ENCODE peak calls at places on chromosomes 12 and 14, in five cellular contexts. T is stomach, S is progenitor cell of endocrine pancreas, D is IMR-90, V is Panc1. Z is an unnamed sample.

GRCh38 chr12:89239534-89239933 is 112.8 kb downstream of the DUSP6 start:
- DNase-seq in T (no peak), S (no peak), D (no peak), V (no peak), Z (no peak)

GRCh38 chr12:49091056-49091835 is 3.4 kb downstream of the DHH start:
- DNase-seq in T (no peak), S (no peak), D (no peak), V (no peak), Z (no peak)

GRCh38 chr12:6336079-6336858 is 5.6 kb downstream of the TNFRSF1A start:
- DNase-seq in T (peak), S (peak), D (peak), V (peak), Z (peak)

GRCh38 chr14:51627313-51627712 is 24.4 kb upstream of the FRMD6 start:
- DNase-seq in T (no peak), S (no peak), D (no peak), V (no peak), Z (no peak)

GRCh38 chr14:24837280-24838046 is 203.5 kb upstream of the GZMB start:
- DNase-seq in T (no peak), S (no peak), D (peak), V (no peak), Z (no peak)

GRCh38 chr12:69442894-69443293 is 27.3 kb upstream of the FRS2 start:
- DNase-seq in T (no peak), S (no peak), D (peak), V (peak), Z (no peak)

GRCh38 chr12:110345176-110345651 is 58.3 kb downstream of the ANAPC7 start:
- DNase-seq in T (no peak), S (no peak), D (no peak), V (no peak), Z (no peak)

GRCh38 chr14:55891692-55892091 is 226.5 kb upstream of the PELI2 start:
- DNase-seq in T (no peak), S (no peak), D (no peak), V (no peak), Z (no peak)

GRCh38 chr12:29565727-29566126 is 68.2 kb upstream of the OVCH1 start:
- DNase-seq in T (no peak), S (no peak), D (no peak), V (no peak), Z (no peak)

GRCh38 chr12:40552868-40553267 is 139.4 kb upstream of the CNTN1 start:
- DNase-seq in T (no peak), S (no peak), D (no peak), V (no peak), Z (no peak)

GRCh38 chr14:100428727-100429126 is 105.6 kb downstream of the SLC25A47 start:
- DNase-seq in T (no peak), S (no peak), D (peak), V (no peak), Z (no peak)

GRCh38 chr14:68278568-68279436 is 459.2 kb downstream of the RAD51B start:
- DNase-seq in T (no peak), S (no peak), D (peak), V (no peak), Z (no peak)

GRCh38 chr12:583251-583869 is 79.9 kb downstream of the NINJ2 start:
- DNase-seq in T (no peak), S (no peak), D (no peak), V (no peak), Z (no peak)

GRCh38 chr14:91728616-91729183 is 3.2 kb downstream of the CATSPERB start:
- DNase-seq in T (no peak), S (no peak), D (no peak), V (no peak), Z (no peak)

GRCh38 chr14:52703225-52703624 is 3.8 kb upstream of the PSMC6 start:
- DNase-seq in T (peak), S (no peak), D (peak), V (no peak), Z (peak)

GRCh38 chr12:47828967-47829482 is 9.3 kb upstream of the HDAC7 start:
- DNase-seq in T (peak), S (no peak), D (peak), V (no peak), Z (no peak)

GRCh38 chr14:34981743-34982420 is 910 bp upstream of the SRP54 start:
- DNase-seq in T (no peak), S (no peak), D (peak), V (peak), Z (no peak)

GRCh38 chr14:81427348-81428058 is 27.4 kb upstream of the STON2 start:
- DNase-seq in T (no peak), S (no peak), D (no peak), V (no peak), Z (no peak)

GRCh38 chr14:51957950-51958349 is 31.4 kb upstream of the RTRAF start:
- DNase-seq in T (no peak), S (no peak), D (peak), V (no peak), Z (no peak)

GRCh38 chr12:117023998-117024960 is 74.9 kb downstream of the TESC start:
- DNase-seq in T (peak), S (no peak), D (no peak), V (no peak), Z (no peak)

GRCh38 chr12:11693068-11693467 is 43.6 kb downstream of the ETV6 start:
- DNase-seq in T (no peak), S (no peak), D (no peak), V (no peak), Z (no peak)

GRCh38 chr12:18799140-18799446 is 61.2 kb downstream of the CAPZA3 start:
- DNase-seq in T (no peak), S (no peak), D (no peak), V (no peak), Z (no peak)

GRCh38 chr12:75936525-75937450 is 94.8 kb downstream of the PHLDA1 start:
- DNase-seq in T (no peak), S (no peak), D (no peak), V (no peak), Z (no peak)

GRCh38 chr12:106192659-106193403 is 54.1 kb upstream of the NUAK1 start:
- DNase-seq in T (no peak), S (no peak), D (no peak), V (no peak), Z (no peak)

GRCh38 chr12:56631790-56632700 is 1.9 kb upstream of the BAZ2A start:
- DNase-seq in T (peak), S (peak), D (peak), V (no peak), Z (no peak)

GRCh38 chr14:24817638-24818053 is 183.7 kb upstream of the GZMB start:
- DNase-seq in T (no peak), S (no peak), D (peak), V (no peak), Z (no peak)

GRCh38 chr12:55142896-55143870 is 17.0 kb downstream of the OR9K2 start:
- DNase-seq in T (peak), S (peak), D (peak), V (peak), Z (no peak)

GRCh38 chr12:1884651-1885050 is 33.8 kb downstream of the CACNA2D4 start:
- DNase-seq in T (no peak), S (no peak), D (no peak), V (no peak), Z (no peak)

GRCh38 chr12:52821826-52822660 is 8.1 kb upstream of the KRT4 start:
- DNase-seq in T (no peak), S (no peak), D (no peak), V (no peak), Z (no peak)

GRCh38 chr14:94601961-94602391 is 10.2 kb upstream of the SERPINA3 start:
- DNase-seq in T (peak), S (no peak), D (peak), V (no peak), Z (peak)

GRCh38 chr14:19878029-19878642 is 3.2 kb downstream of the OR4K2 start:
- DNase-seq in T (no peak), S (no peak), D (no peak), V (no peak), Z (no peak)

GRCh38 chr12:49622501-49623141 is 740 bp upstream of the PRPF40B start:
- DNase-seq in T (peak), S (no peak), D (peak), V (no peak), Z (no peak)

GRCh38 chr14:64807588-64807987 is 72.1 kb downstream of the SPTB start:
- DNase-seq in T (no peak), S (no peak), D (no peak), V (no peak), Z (no peak)

GRCh38 chr12:68641138-68641537 is 30.4 kb downstream of the RAP1B start:
- DNase-seq in T (no peak), S (no peak), D (no peak), V (no peak), Z (no peak)

GRCh38 chr12:109309441-109310246 is 560 bp upstream of the FOXN4 start:
- DNase-seq in T (no peak), S (peak), D (no peak), V (no peak), Z (no peak)

GRCh38 chr12:49462103-49462739 is 76.6 kb upstream of the KCNH3 start:
- DNase-seq in T (peak), S (no peak), D (no peak), V (no peak), Z (no peak)

GRCh38 chr14:34826661-34827060 is 48.5 kb downstream of the BAZ1A start:
- DNase-seq in T (no peak), S (no peak), D (peak), V (no peak), Z (no peak)

GRCh38 chr14:98259881-98260280 is 1012.1 kb downstream of the BCL11B start:
- DNase-seq in T (no peak), S (no peak), D (no peak), V (no peak), Z (no peak)

GRCh38 chr12:64685605-64686004 is 73.6 kb downstream of the GNS start:
- DNase-seq in T (no peak), S (no peak), D (no peak), V (no peak), Z (no peak)

DNA sequence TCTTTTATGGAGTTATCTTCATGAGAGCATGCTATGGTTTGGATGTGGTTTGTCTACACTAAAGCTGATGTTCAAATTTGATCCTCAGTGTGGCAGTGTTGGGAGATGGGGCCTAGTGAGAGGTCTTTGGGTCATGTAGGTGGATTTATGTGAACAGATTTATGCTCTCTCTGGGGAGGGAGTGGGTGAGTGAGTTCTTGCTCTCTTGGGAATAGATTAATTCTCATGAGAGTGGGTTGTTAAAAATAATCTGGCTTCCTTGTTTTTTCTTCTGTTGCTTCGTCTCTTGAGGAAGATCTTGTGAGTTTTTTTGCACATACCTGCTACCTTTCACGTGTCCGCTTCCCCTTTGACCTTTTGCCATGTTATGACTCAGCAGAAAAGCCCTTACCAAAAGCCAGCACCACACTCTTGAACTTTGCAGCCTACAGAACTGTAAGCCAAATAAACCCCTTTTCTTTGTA is 20.5 kb downstream of the DERA start:
- DNase-seq in T (no peak), S (no peak), D (no peak), V (no peak), Z (no peak)
- TF ChIP-seq CTCF in T (no peak), S (peak), D (peak), V (no peak), Z (no peak)

DNA sequence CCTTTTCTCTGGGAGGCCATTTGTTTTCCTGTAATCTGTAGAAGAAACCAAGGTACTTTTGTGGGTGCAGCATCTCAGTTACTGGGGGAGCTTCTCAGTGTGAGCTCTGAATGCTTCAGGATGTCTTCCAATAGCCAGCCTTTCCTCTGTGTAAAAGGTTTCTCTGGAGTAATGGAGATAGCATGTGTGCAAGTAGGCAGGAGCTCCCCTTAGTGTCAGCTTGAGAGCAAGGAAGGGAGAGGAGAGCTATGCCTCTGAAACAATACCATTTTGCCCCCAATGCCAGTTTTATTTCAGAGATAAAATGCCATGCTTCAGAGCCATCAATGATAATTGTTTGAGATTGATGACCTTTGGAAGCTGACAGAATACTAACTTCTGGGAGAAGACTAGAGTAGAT is 125.5 kb downstream of the CRADD start:
- DNase-seq in T (no peak), S (no peak), D (peak), V (no peak), Z (no peak)
- TF ChIP-seq CTCF in T (no peak), S (no peak), D (no peak), V (peak), Z (peak)

GRCh38 chr14:90461425-90461824 is 64.6 kb downstream of the CALM1 start:
- DNase-seq in T (no peak), S (no peak), D (no peak), V (no peak), Z (no peak)
- TF ChIP-seq CTCF in T (no peak), S (peak), D (no peak), V (no peak), Z (no peak)

GRCh38 chr12:4383304-4383865 is 3.9 kb upstream of the FGF23 start:
- DNase-seq in T (no peak), S (no peak), D (no peak), V (no peak), Z (no peak)
- TF ChIP-seq CTCF in T (no peak), S (peak), D (no peak), V (peak), Z (no peak)

DNA sequence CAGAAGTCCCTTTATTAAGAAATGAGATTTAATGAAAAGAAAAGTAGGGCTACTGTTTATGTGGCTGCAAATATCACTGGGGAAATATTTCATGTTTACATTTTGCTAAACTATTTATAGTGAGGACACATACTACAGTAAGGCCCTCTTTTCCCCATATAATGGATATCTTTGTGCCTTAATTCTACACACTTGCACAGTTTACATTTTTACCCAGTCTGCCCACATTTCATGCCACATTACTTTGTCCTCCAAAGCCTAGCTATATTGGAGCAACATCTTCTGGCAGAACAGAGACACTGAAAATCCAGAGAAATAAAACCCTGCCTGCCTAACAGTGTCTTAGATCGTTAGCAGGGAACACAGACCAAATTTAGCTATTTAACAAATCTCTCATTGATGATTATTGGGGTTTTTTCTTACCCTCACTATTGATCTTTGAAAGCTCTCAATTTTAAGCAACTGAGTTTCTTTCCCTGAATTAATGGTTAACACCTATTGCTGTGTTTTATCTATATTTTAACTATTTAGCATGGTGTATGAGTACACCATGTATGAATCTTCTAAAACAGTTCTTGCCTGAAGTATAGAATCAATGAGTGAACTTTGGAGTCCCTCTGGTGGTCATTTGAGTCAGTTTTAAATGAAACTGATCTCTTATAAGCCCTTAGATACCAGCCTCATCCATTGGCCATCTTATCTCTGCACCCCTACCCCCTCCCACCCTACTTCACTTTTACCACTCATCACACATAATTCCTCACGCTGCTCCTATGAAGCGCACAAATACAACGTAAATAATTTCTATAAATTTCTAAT is 170.2 kb downstream of the BCAT1 start:
- DNase-seq in T (no peak), S (no peak), D (peak), V (peak), Z (peak)
- TF ChIP-seq CTCF in T (peak), S (peak), D (peak), V (peak), Z (peak)

GRCh38 chr12:124498870-124499753 is 68.3 kb downstream of the NCOR2 start:
- DNase-seq in T (no peak), S (no peak), D (peak), V (no peak), Z (no peak)
- TF ChIP-seq CTCF in T (no peak), S (no peak), D (no peak), V (no peak), Z (no peak)

DNA sequence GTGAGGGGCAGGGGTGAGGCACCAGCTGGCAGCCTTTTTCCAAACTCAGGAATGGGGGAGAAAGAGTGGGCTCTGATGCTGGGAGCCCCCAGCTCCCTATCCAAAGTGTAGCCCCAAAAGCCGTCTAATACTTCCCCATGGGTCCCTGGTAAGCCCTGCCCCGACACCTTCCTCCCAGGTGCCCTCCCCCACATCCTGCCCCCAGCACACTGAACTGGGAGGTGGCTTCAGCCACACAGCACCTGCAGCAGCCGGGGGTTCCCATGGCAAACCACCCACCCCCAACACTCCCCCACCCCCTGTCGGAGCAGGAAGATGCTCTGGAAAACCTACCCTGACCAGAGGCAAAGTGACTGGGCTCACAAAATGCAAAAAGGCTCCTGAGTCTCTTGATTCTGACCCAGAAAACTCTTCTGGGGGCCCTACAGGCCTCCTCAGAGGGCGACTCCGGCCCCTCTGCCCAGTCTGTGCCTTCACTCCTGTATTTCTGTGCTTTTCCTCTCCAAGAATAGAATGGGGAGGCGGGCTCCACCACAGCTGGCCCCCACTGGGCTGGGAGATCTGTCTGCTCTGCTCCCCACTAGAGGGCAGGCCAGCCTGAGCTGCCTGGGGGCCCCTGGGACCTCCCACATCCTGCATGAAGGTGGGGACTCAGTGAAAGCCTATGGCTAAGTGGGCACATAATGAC is 81.6 kb downstream of the ITPK1 start:
- DNase-seq in T (no peak), S (no peak), D (no peak), V (no peak), Z (no peak)
- TF ChIP-seq CTCF in T (peak), S (peak), D (peak), V (no peak), Z (peak)

GRCh38 chr12:9319842-9320173 is 111.6 kb upstream of the PZP start:
- DNase-seq in T (no peak), S (no peak), D (no peak), V (no peak), Z (no peak)
- TF ChIP-seq CTCF in T (no peak), S (no peak), D (no peak), V (no peak), Z (no peak)